ENCODE peak calls at places on chromosomes 6 and 20, in ten cellular contexts. O is left lung; Y is naive B cell; L is activated T-cell treated with anti-CD3 and anti-CD28 coated beads, Interleukin-2, amount 50 U/mL, for 4 hours; X is T-helper 17 cell; U is body of pancreas; Z is T-cell; R is left cardiac atrium; M is left colon; G is stimulated activated memory B cell treated with anti-CD40 and anti-IgM and Interleukin-4, amounts not matched to agents 10 μg/mL and 1 μg/mL and 100 μg/mL, for 72 hours. D is an unnamed sample.

GRCh38 chr6:70843328-70843918 is 113.4 kb downstream of the B3GAT2 start:
- ATAC-seq in O (no peak), Y (no peak), L (no peak), X (no peak), U (no peak), Z (no peak), R (no peak), M (no peak), G (no peak), D (no peak)

GRCh38 chr6:11714116-11714797 is 64.3 kb downstream of the ADTRP start:
- ATAC-seq in O (no peak), Y (peak; percentile 54), L (peak; percentile 39), X (peak; percentile 62), U (no peak), Z (peak; percentile 73), R (no peak), M (no peak), G (peak; percentile 89), D (no peak)

GRCh38 chr20:3251806-3252205 is 12.8 kb upstream of the SLC4A11 start:
- ATAC-seq in O (peak; percentile 49), Y (no peak), L (peak; percentile 25), X (no peak), U (peak; percentile 21), Z (no peak), R (no peak), M (no peak), G (no peak), D (peak; percentile 66)

GRCh38 chr6:127576874-127577273 is at the start of gene C6orf58:
- ATAC-seq in O (no peak), Y (no peak), L (no peak), X (no peak), U (no peak), Z (no peak), R (no peak), M (no peak), G (no peak), D (no peak)

GRCh38 chr6:46655803-46656202 is 3.0 kb downstream of the SLC25A27 start:
- ATAC-seq in O (no peak), Y (no peak), L (no peak), X (no peak), U (no peak), Z (no peak), R (no peak), M (no peak), G (no peak), D (no peak)

GRCh38 chr6:16129623-16130243 is 847 bp downstream of the MYLIP start:
- ATAC-seq in O (peak; percentile 2), Y (peak; percentile 3), L (peak; percentile 2), X (peak; percentile 2), U (peak; percentile 8), Z (peak; percentile 0), R (peak; percentile 8), M (peak; percentile 22), G (no peak), D (peak; percentile 22)

GRCh38 chr6:157864185-157864761 is 41.2 kb downstream of the SNX9 start:
- ATAC-seq in O (no peak), Y (no peak), L (peak; percentile 28), X (no peak), U (no peak), Z (no peak), R (no peak), M (no peak), G (no peak), D (no peak)

GRCh38 chr6:93784794-93785757 is 365.7 kb upstream of the EPHA7 start:
- ATAC-seq in O (no peak), Y (no peak), L (no peak), X (no peak), U (no peak), Z (no peak), R (peak; percentile 59), M (no peak), G (no peak), D (no peak)

GRCh38 chr6:33812669-33813068 is 8.9 kb upstream of the MLN start:
- ATAC-seq in O (peak; percentile 90), Y (no peak), L (peak; percentile 43), X (no peak), U (no peak), Z (no peak), R (peak; percentile 70), M (peak; percentile 56), G (no peak), D (peak; percentile 45)

GRCh38 chr6:2731281-2731909 is 19.3 kb downstream of the MYLK4 start:
- ATAC-seq in O (no peak), Y (no peak), L (no peak), X (no peak), U (no peak), Z (no peak), R (no peak), M (no peak), G (no peak), D (peak; percentile 45)

GRCh38 chr6:128063850-128064539 is 163.1 kb upstream of the THEMIS start:
- ATAC-seq in O (no peak), Y (no peak), L (no peak), X (no peak), U (no peak), Z (no peak), R (no peak), M (no peak), G (no peak), D (no peak)

GRCh38 chr20:29741894-29742698 is 1515.4 kb upstream of the DEFB115 start:
- ATAC-seq in O (no peak), Y (no peak), L (peak; percentile 34), X (no peak), U (no peak), Z (no peak), R (peak; percentile 15), M (no peak), G (peak; percentile 76), D (peak; percentile 36)

GRCh38 chr20:11447371-11448100 is 470.2 kb upstream of the BTBD3 start:
- ATAC-seq in O (no peak), Y (no peak), L (no peak), X (no peak), U (no peak), Z (no peak), R (no peak), M (no peak), G (no peak), D (no peak)

GRCh38 chr6:107965746-107966145 is 7.7 kb upstream of the SEC63 start:
- ATAC-seq in O (no peak), Y (no peak), L (no peak), X (no peak), U (no peak), Z (no peak), R (no peak), M (no peak), G (no peak), D (peak; percentile 73)

GRCh38 chr20:58407201-58407873 is 18.3 kb downstream of the VAPB start:
- ATAC-seq in O (no peak), Y (peak; percentile 20), L (no peak), X (peak; percentile 33), U (no peak), Z (no peak), R (no peak), M (no peak), G (no peak), D (peak; percentile 33)

GRCh38 chr6:2173203-2173961 is 72.0 kb downstream of the GMDS start:
- ATAC-seq in O (no peak), Y (no peak), L (no peak), X (no peak), U (no peak), Z (no peak), R (no peak), M (peak; percentile 89), G (no peak), D (no peak)

GRCh38 chr6:455006-455585 is 63.5 kb downstream of the IRF4 start:
- ATAC-seq in O (no peak), Y (no peak), L (peak; percentile 98), X (no peak), U (no peak), Z (peak; percentile 48), R (no peak), M (no peak), G (no peak), D (no peak)

GRCh38 chr20:25308671-25309394 is 60.9 kb downstream of the PYGB start:
- ATAC-seq in O (no peak), Y (no peak), L (no peak), X (no peak), U (no peak), Z (no peak), R (no peak), M (no peak), G (peak; percentile 56), D (no peak)

GRCh38 chr20:21767739-21768223 is 62.3 kb downstream of the PAX1 start:
- ATAC-seq in O (peak; percentile 55), Y (no peak), L (no peak), X (no peak), U (no peak), Z (no peak), R (no peak), M (no peak), G (no peak), D (no peak)

GRCh38 chr20:5991623-5992441 is 41.4 kb downstream of the MCM8 start:
- ATAC-seq in O (no peak), Y (no peak), L (no peak), X (no peak), U (no peak), Z (no peak), R (no peak), M (peak; percentile 94), G (no peak), D (no peak)

GRCh38 chr20:58131111-58131510 is 97.3 kb downstream of the ANKRD60 start:
- ATAC-seq in O (peak; percentile 32), Y (no peak), L (no peak), X (no peak), U (no peak), Z (no peak), R (no peak), M (no peak), G (no peak), D (no peak)

GRCh38 chr6:110185879-110186278 is 5.7 kb downstream of the CDC40 start:
- ATAC-seq in O (no peak), Y (no peak), L (peak; percentile 81), X (peak; percentile 33), U (no peak), Z (no peak), R (no peak), M (no peak), G (peak; percentile 39), D (no peak)

GRCh38 chr6:90146914-90147668 is 149.6 kb downstream of the BACH2 start:
- ATAC-seq in O (no peak), Y (peak; percentile 78), L (no peak), X (no peak), U (no peak), Z (no peak), R (no peak), M (no peak), G (no peak), D (no peak)

GRCh38 chr20:62258499-62259293 is 20.4 kb downstream of the OSBPL2 start:
- ATAC-seq in O (peak; percentile 57), Y (no peak), L (no peak), X (no peak), U (no peak), Z (no peak), R (peak; percentile 84), M (no peak), G (no peak), D (no peak)

GRCh38 chr6:80010296-80010695 is 5.8 kb downstream of the TTK start:
- ATAC-seq in O (no peak), Y (no peak), L (no peak), X (no peak), U (no peak), Z (no peak), R (no peak), M (no peak), G (no peak), D (no peak)

GRCh38 chr6:158939255-158940170 is 60.5 kb downstream of the RSPH3 start:
- ATAC-seq in O (peak; percentile 83), Y (peak; percentile 59), L (peak; percentile 33), X (peak; percentile 41), U (no peak), Z (peak; percentile 34), R (peak; percentile 27), M (peak; percentile 76), G (peak; percentile 73), D (peak; percentile 31)

GRCh38 chr6:16766043-16766521 is 4.8 kb upstream of the ATXN1 start:
- ATAC-seq in O (no peak), Y (no peak), L (peak; percentile 9), X (no peak), U (no peak), Z (no peak), R (no peak), M (no peak), G (no peak), D (no peak)